ENCODE peak calls at places on chromosomes 4 and X, in four cellular contexts. Y, N, L and T are unnamed samples.

GRCh38 chrX:55488559-55489314 is 911 bp downstream of the USP51 start:
- DNase-seq in L (peak), N (peak), Y (no peak), T (peak)

GRCh38 chr4:179867300-179867878 is 2375.8 kb upstream of the TENM3 start:
- DNase-seq in N (peak), L (peak), Y (peak), T (peak)

GRCh38 chr4:141391771-141392170 is 171.1 kb downstream of the ZNF330 start:
- DNase-seq in L (no peak), Y (no peak), N (no peak), T (no peak)

GRCh38 chrX:67544871-67545771 is 1.3 kb downstream of the AR start:
- DNase-seq in N (no peak), Y (no peak), L (no peak), T (peak)

GRCh38 chr4:2357821-2358745 is 60.4 kb downstream of the ZFYVE28 start:
- DNase-seq in Y (no peak), L (no peak), N (no peak), T (no peak)

GRCh38 chr4:86346320-86346719 is 13.5 kb downstream of the MAPK10 start:
- DNase-seq in N (no peak), Y (no peak), L (no peak), T (no peak)

GRCh38 chr4:110032603-110033002 is 119.9 kb downstream of the EGF start:
- DNase-seq in N (no peak), L (no peak), Y (no peak), T (no peak)

GRCh38 chrX:135395064-135395463 is 26.7 kb upstream of the SMIM10L2A start:
- DNase-seq in Y (no peak), L (no peak), N (no peak), T (no peak)

GRCh38 chrX:110082156-110082555 is 79.2 kb downstream of the TMEM164 start:
- DNase-seq in L (no peak), Y (no peak), N (no peak), T (no peak)

GRCh38 chr4:113832795-113833194 is 71.3 kb upstream of the CAMK2D start:
- DNase-seq in Y (no peak), N (no peak), L (no peak), T (no peak)

GRCh38 chrX:3711331-3711917 is 2.0 kb downstream of the PRKX start:
- DNase-seq in N (peak), Y (no peak), L (peak), T (no peak)

GRCh38 chr4:176818531-176818930 is 25.8 kb upstream of the VEGFC start:
- DNase-seq in L (no peak), N (no peak), Y (no peak), T (no peak)

GRCh38 chr4:78169728-78170127 is 112.6 kb downstream of the FRAS1 start:
- DNase-seq in N (no peak), L (no peak), Y (no peak), T (no peak)

GRCh38 chr4:7698586-7698985 is 241.1 kb downstream of the AFAP1 start:
- DNase-seq in N (no peak), Y (no peak), L (no peak), T (no peak)
- TF ChIP-seq NR2C2 in N (no peak), Y (no peak), L (no peak), T (no peak)

GRCh38 chrX:70454441-70455365 is 10.1 kb downstream of the DLG3 start:
- DNase-seq in N (peak), L (no peak), Y (peak), T (peak)

GRCh38 chrX:70455366-70456202 is 10.9 kb downstream of the DLG3 start:
- DNase-seq in Y (no peak), L (no peak), N (no peak), T (peak)

GRCh38 chrX:70453024-70453618 is 8.5 kb downstream of the DLG3 start:
- DNase-seq in L (no peak), Y (no peak), N (no peak), T (no peak)

GRCh38 chrX:70449457-70449966 is 4.9 kb downstream of the DLG3 start:
- DNase-seq in L (no peak), N (no peak), Y (no peak), T (no peak)

DNA sequence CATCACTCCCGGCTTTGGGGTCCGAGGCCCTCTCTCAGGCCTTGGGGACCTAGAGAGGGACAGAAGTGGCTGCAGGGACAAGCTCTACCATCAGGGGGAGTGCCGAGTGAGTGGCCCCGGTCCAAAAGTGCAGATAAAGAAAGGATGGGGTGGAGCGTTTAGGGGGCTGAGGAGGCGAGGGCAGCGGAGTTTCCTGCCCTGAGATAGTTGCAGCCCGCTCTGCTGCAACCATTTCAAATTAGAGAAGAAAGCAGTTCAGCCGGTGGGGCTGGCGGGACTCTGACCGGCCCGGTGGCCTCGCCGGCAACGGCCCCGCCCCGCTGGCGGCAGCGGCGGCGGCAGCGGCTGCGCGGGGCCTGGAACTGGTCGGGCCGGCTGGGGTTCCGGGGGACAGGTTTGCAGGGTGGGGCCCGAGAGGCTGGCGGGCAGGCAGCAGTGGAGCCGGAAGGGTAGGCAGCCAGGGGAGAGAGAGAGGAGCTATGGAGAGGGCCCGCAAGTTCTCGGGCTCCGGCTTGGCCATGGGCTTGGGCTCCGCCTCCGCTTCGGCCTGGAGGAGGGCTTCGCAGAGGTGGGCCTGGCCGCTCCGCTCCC is 7.6 kb downstream of the DLG3 start:
- DNase-seq in L (no peak), Y (peak), N (peak), T (peak)
- TF ChIP-seq ETV6 in L (no peak), Y (no peak), N (no peak), T (no peak)

GRCh38 chr4:41784191-41784979 is 35.9 kb upstream of the PHOX2B start:
- DNase-seq in L (no peak), N (no peak), Y (no peak), T (no peak)
- TF ChIP-seq NR2C2 in L (no peak), N (no peak), Y (no peak), T (no peak)

DNA sequence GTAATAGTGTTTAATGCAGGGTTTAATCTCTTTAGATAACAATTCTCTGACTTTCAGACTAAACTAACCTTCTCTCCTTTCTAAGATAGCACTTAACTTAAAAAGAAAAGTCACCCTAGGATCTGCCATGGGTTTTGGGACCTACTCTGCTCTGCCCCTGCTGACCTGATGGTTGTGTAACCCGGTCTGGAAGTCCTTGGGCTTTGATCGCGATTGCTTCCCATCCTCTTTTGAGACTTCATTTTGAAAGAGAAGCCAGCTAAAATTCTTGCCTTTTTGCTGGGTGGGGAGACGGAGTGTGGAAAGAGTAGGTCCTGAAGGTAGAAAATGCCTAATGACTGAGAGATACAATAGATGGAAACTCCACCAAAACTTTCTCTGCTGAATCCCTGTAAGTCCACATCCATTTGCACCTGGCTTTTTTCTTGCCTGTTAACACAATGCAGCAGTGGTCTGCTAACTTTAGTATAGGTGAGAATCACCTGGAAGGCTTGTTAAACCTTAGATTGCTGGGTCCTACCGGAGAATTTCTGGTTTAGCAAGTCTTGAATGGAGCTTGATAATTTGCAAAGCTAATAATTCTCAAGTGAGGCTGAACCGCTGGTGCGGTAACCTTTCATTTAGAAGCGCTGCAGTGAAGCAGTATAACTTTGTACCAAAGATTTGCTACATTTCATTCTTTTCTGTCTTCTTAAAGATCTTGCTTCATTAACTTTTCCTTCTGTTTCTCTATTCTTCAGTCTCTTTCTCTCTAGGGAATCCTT is 45.6 kb upstream of the CCSER1 start:
- DNase-seq in N (no peak), Y (no peak), L (no peak), T (no peak)
- TF ChIP-seq ETV6 in N (no peak), Y (no peak), L (no peak), T (no peak)

GRCh38 chr4:108114503-108114902 is 54.2 kb downstream of the LEF1 start:
- DNase-seq in L (no peak), Y (no peak), N (peak), T (no peak)
- TF ChIP-seq NR2C2 in L (no peak), Y (no peak), N (no peak), T (no peak)

DNA sequence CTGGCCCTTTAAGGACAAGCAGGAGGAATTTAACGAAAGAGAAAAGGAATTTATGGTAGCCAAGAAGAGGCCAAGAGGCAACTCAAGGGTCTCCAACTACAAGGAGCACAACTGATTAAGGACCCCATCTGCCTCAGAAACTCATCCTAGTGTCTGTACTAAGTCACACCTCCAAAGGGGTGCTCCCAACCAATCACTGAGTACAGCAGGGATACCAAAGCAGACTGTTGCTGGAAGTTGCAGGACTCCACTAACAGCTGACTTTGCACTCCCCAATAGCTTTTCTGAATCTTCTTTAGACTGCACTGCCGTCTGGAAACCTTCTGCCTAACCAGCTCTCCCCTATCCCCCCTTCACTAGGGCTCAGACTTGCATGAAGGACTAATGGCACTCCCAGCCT is 50.6 kb downstream of the ATP11C start:
- DNase-seq in N (no peak), Y (no peak), L (no peak), T (no peak)
- TF ChIP-seq ETV6 in N (no peak), Y (no peak), L (no peak), T (no peak)

DNA sequence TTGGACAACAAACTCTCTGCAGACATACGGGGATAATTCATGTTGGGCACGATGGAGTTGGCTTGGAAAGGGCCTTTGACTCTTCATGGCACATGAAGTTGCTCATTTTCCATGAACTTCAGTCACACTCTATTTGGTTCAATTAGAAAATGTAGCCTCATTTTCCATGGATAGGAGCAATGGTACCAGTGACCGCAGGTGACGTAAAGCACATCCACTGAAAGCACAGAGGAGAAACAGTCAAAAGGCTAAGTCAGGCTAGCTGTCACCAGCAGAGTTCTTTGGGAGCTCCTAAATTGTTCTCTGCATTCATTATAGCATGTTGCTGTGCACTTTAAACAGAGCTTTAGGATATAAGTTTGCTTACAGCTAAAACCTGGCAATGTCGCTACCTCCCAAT is 39.9 kb upstream of the MAP3K15 start:
- DNase-seq in N (no peak), L (no peak), Y (no peak), T (no peak)
- TF ChIP-seq NR2C2 in N (no peak), L (no peak), Y (no peak), T (no peak)

DNA sequence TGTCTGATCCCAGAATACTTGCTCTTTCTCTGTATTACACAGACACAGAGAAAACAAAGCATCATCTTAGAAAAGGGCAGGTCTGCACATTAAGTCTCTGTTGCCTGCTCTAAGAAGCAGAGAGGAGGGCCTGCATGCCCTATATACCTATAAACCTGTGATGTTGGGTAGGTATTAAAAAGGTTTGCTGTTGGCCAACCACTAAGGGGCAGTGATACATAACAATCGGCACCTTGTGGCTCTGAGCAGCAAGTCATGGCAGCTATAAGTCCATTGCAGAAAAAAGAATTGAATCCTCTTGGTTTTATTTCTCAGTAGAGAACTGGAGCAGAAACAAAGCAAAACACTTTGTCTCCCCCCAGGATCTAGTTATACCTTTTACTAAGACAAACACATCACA is 1364.4 kb downstream of the STIM2 start:
- DNase-seq in Y (no peak), N (no peak), L (no peak), T (peak)
- TF ChIP-seq ETV6 in Y (no peak), N (no peak), L (no peak), T (no peak)

GRCh38 chr4:37476256-37476655 is 209.9 kb downstream of the RELL1 start:
- DNase-seq in Y (no peak), N (no peak), L (no peak), T (no peak)

GRCh38 chr4:37475776-37476175 is 210.4 kb downstream of the RELL1 start:
- DNase-seq in N (no peak), L (no peak), Y (no peak), T (no peak)

GRCh38 chr4:37478151-37478550 is 208.0 kb downstream of the RELL1 start:
- DNase-seq in L (no peak), N (no peak), Y (no peak), T (no peak)

GRCh38 chr4:37476691-37477090 is 209.5 kb downstream of the RELL1 start:
- DNase-seq in Y (no peak), N (no peak), L (no peak), T (no peak)

DNA sequence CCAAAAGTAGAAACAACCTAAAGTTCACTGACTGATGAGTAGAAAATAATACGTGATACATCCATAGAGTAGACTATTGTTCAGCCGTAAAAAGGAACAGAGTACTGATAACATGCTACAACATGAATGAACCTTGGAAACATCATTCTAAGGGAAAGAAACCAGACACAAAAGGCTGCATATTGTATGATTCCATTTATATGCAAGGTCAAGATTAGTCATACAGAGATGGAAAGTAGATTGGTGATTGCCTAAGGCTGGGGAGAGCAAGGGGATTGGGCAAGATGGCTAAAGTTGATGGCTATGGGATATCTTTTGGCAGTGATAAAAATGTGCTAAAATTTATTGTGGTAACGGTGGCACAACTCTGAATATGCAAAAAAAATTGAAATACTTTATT is 209.1 kb downstream of the RELL1 start:
- DNase-seq in Y (no peak), L (no peak), N (no peak), T (no peak)
- TF ChIP-seq NR2C2 in Y (no peak), L (no peak), N (no peak), T (no peak)